ENCODE peak calls at places on chromosome 21, in seven cellular contexts. I, B, T, E, W, R and M are unnamed samples.

GRCh38 chr21:18153063-18153462 is 91.6 kb upstream of the CHODL start:
- DNase-seq in W (no peak), E (no peak), T (no peak), R (no peak), B (no peak), I (no peak), M (no peak)

GRCh38 chr21:19011448-19011847 is 607.9 kb upstream of the TMPRSS15 start:
- DNase-seq in B (no peak), I (no peak), E (peak; percentile 20), T (no peak), W (no peak), R (no peak), M (no peak)

GRCh38 chr21:45072166-45072962 is 2.0 kb upstream of the ADARB1 start:
- DNase-seq in B (no peak), T (peak; percentile 62), W (no peak), I (no peak), R (no peak), E (no peak), M (no peak)

GRCh38 chr21:31660134-31660565 is 657 bp downstream of the SOD1 start:
- DNase-seq in E (no peak), T (no peak), I (no peak), R (peak; percentile 75), W (no peak), B (peak; percentile 57), M (peak; percentile 34)

GRCh38 chr21:17688912-17689874 is 76.5 kb upstream of the BTG3 start:
- DNase-seq in B (peak; percentile 44), W (peak; percentile 46), E (peak; percentile 23), R (peak; percentile 68), I (peak; percentile 59), T (no peak), M (peak; percentile 85)

GRCh38 chr21:25427828-25428227 is 179.5 kb downstream of the MRPL39 start:
- DNase-seq in T (no peak), E (no peak), W (no peak), B (no peak), I (no peak), R (no peak), M (no peak)

GRCh38 chr21:45154511-45155508 is 80.4 kb downstream of the ADARB1 start:
- DNase-seq in I (peak; percentile 18), T (peak; percentile 81), B (no peak), E (no peak), W (no peak), R (peak; percentile 74), M (no peak)

GRCh38 chr21:42300956-42301355 is 14.3 kb downstream of the TFF3 start:
- DNase-seq in T (no peak), W (no peak), E (no peak), R (no peak), I (no peak), B (peak; percentile 17), M (no peak)

GRCh38 chr21:41766051-41766882 is 585 bp downstream of the RIPK4 start:
- DNase-seq in B (no peak), R (peak; percentile 74), W (no peak), T (peak; percentile 53), I (no peak), E (no peak), M (no peak)

GRCh38 chr21:14888202-14888601 is 176.6 kb downstream of the NRIP1 start:
- DNase-seq in T (no peak), E (no peak), I (no peak), W (no peak), B (no peak), R (no peak), M (no peak)

GRCh38 chr21:45460011-45460565 is 55.1 kb downstream of the COL18A1 start:
- DNase-seq in R (no peak), I (no peak), W (no peak), B (no peak), E (peak; percentile 13), T (peak; percentile 61), M (no peak)

GRCh38 chr21:18760247-18760646 is 356.7 kb upstream of the TMPRSS15 start:
- DNase-seq in R (no peak), I (peak; percentile 1), T (no peak), W (no peak), E (no peak), B (no peak), M (no peak)

GRCh38 chr21:17435565-17436543 is 77.0 kb upstream of the CXADR start:
- DNase-seq in W (no peak), B (no peak), T (no peak), E (no peak), I (peak; percentile 12), R (no peak), M (no peak)

GRCh38 chr21:16302851-16303282 is 573.1 kb downstream of the USP25 start:
- DNase-seq in B (peak; percentile 71), W (no peak), T (peak; percentile 76), I (peak; percentile 53), E (no peak), R (no peak), M (peak; percentile 71)

GRCh38 chr21:45352621-45353125 is 52.3 kb upstream of the COL18A1 start:
- DNase-seq in R (peak; percentile 46), W (no peak), B (no peak), I (no peak), E (no peak), T (no peak), M (no peak)

GRCh38 chr21:37339527-37339889 is 27.1 kb upstream of the DYRK1A start:
- DNase-seq in R (no peak), W (no peak), T (no peak), I (no peak), E (no peak), B (no peak), M (no peak)

GRCh38 chr21:46603228-46603627 is 1.7 kb downstream of the S100B start:
- DNase-seq in E (no peak), R (peak; percentile 65), T (no peak), B (no peak), W (no peak), I (no peak), M (no peak)

GRCh38 chr21:15401331-15401730 is 328.5 kb upstream of the USP25 start:
- DNase-seq in T (no peak), E (no peak), I (no peak), R (no peak), B (no peak), W (no peak), M (peak; percentile 13)

GRCh38 chr21:31798842-31799691 is 67.1 kb upstream of the SCAF4 start:
- DNase-seq in T (no peak), R (no peak), W (no peak), E (no peak), I (no peak), B (no peak), M (no peak)

GRCh38 chr21:45420623-45421041 is 15.7 kb downstream of the COL18A1 start:
- DNase-seq in E (no peak), B (peak; percentile 86), T (peak; percentile 60), I (peak; percentile 18), R (no peak), W (no peak), M (no peak)

GRCh38 chr21:45259206-45259795 is 28.4 kb downstream of the POFUT2 start:
- DNase-seq in W (no peak), T (no peak), B (no peak), R (peak; percentile 24), I (no peak), E (no peak), M (no peak)

GRCh38 chr21:45573452-45574035 is 31.3 kb upstream of the SLC19A1 start:
- DNase-seq in E (no peak), R (peak; percentile 36), B (no peak), W (peak; percentile 18), I (no peak), T (peak; percentile 47), M (no peak)

GRCh38 chr21:45084881-45085536 is 10.6 kb downstream of the ADARB1 start:
- DNase-seq in E (no peak), B (no peak), W (no peak), I (no peak), T (no peak), R (no peak), M (no peak)

GRCh38 chr21:24428539-24429186 is 1178.6 kb downstream of the MRPL39 start:
- DNase-seq in R (no peak), E (no peak), B (no peak), I (no peak), T (no peak), W (no peak), M (no peak)

GRCh38 chr21:17050156-17050555 is 462.7 kb upstream of the CXADR start:
- DNase-seq in W (no peak), R (no peak), I (no peak), B (no peak), T (no peak), E (no peak), M (no peak)

GRCh38 chr21:43882952-43883492 is 18.0 kb downstream of the AGPAT3 start:
- DNase-seq in R (no peak), E (no peak), T (no peak), I (no peak), W (peak; percentile 17), B (no peak), M (no peak)

GRCh38 chr21:43885721-43886120 is 20.7 kb downstream of the AGPAT3 start:
- DNase-seq in R (no peak), I (no peak), E (no peak), W (no peak), T (peak; percentile 61), B (no peak), M (no peak)

GRCh38 chr21:43884012-43884860 is 19.2 kb downstream of the AGPAT3 start:
- DNase-seq in T (no peak), R (peak; percentile 91), B (no peak), E (no peak), W (peak; percentile 9), I (peak; percentile 20), M (no peak)

GRCh38 chr21:43886565-43886964 is 21.5 kb downstream of the AGPAT3 start:
- DNase-seq in W (no peak), I (no peak), T (no peak), E (no peak), R (no peak), B (no peak), M (no peak)

GRCh38 chr21:43884861-43885370 is 19.9 kb downstream of the AGPAT3 start:
- DNase-seq in E (no peak), R (no peak), B (peak; percentile 61), I (no peak), T (peak; percentile 53), W (peak; percentile 50), M (no peak)
- TF ChIP-seq CTCF in E (no peak), R (no peak), B (no peak), I (no peak), T (no peak), W (no peak), M (no peak)

GRCh38 chr21:34261841-34262832 is 101.7 kb upstream of the KCNE2 start:
- DNase-seq in R (no peak), W (no peak), I (no peak), T (no peak), E (no peak), B (no peak), M (peak; percentile 14)
- H3K27ac ChIP-seq in R (no peak overlapping the region), W (no peak overlapping the region), I (no peak overlapping the region), T (peak overlapping the region; percentile 30), E (no peak overlapping the region), B (no peak overlapping the region), M (peak overlapping the region; percentile 1)

GRCh38 chr21:35441868-35442582 is 392.9 kb upstream of the RUNX1 start:
- DNase-seq in E (no peak), R (no peak), B (no peak), I (no peak), W (no peak), T (no peak), M (no peak)
- TF ChIP-seq CTCF in E (no peak), R (peak; percentile 69), B (no peak), I (no peak), W (no peak), T (no peak), M (no peak)

DNA sequence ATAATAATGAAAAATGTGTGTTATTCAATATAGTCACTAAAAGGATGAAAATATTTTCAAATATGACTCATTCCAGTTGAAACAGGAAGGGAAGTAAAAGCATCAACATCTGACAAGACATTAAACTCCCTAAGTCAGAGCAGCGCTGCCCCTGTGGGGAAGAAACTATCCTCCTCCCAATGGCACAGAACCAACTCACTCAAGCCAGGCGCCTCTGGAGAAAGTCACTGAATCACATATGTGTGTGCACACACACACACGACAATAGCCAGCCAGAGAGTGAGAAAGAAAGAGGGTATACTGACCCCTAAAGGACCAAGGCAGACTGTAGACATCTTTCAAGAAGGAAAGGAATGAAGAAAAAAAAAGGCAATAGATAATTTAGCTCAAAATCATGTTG is 126.9 kb downstream of the SETD4 start:
- DNase-seq in R (peak; percentile 49), B (peak; percentile 74), T (peak; percentile 86), I (peak; percentile 7), E (peak; percentile 43), W (no peak), M (peak; percentile 71)
- H3K27ac ChIP-seq in R (no peak overlapping the region), B (peak overlapping the region; percentile 91), T (peak overlapping the region; percentile 66), I (no peak overlapping the region), E (peak overlapping the region; percentile 71), W (peak overlapping the region; percentile 5), M (peak overlapping the region; percentile 78)